ENCODE peak calls at places on chromosomes 11 and 22, in nine cellular contexts. A, Y, M, R, Q, X, I, W and O are unnamed samples.

GRCh38 chr11:124865181-124865901 is at the start of gene ROBO3:
- DNase-seq in X (no peak), Q (peak; percentile 63), A (no peak), Y (no peak), R (no peak), W (no peak), M (no peak), I (no peak), O (no peak)

GRCh38 chr11:86551286-86551685 is 121.1 kb downstream of the ME3 start:
- DNase-seq in X (no peak), W (no peak), I (peak; percentile 94), R (no peak), Q (no peak), A (no peak), Y (peak; percentile 67), M (no peak), O (no peak)

GRCh38 chr22:40002935-40003715 is 8.4 kb downstream of the FAM83F start:
- DNase-seq in X (no peak), I (no peak), M (no peak), R (no peak), Y (no peak), W (no peak), Q (no peak), A (no peak), O (no peak)

GRCh38 chr11:72058416-72059034 is 21.8 kb downstream of the NUMA1 start:
- DNase-seq in Q (no peak), W (no peak), R (no peak), X (no peak), Y (no peak), M (no peak), I (no peak), A (no peak), O (no peak)

GRCh38 chr22:28023036-28023435 is 104.0 kb upstream of the PITPNB start:
- DNase-seq in M (no peak), W (no peak), X (no peak), Q (no peak), R (no peak), A (no peak), I (no peak), Y (no peak), O (no peak)

GRCh38 chr22:38260760-38261477 is 11.9 kb downstream of the TMEM184B start:
- DNase-seq in M (no peak), A (no peak), Y (no peak), I (no peak), W (no peak), X (peak; percentile 38), R (no peak), Q (no peak), O (no peak)

GRCh38 chr22:27930246-27931060 is 11.4 kb upstream of the PITPNB start:
- DNase-seq in Q (no peak), A (no peak), I (no peak), Y (no peak), R (no peak), X (no peak), M (no peak), W (peak; percentile 7), O (no peak)

GRCh38 chr11:1194231-1194976 is 28.5 kb upstream of the MUC5B start:
- DNase-seq in Y (no peak), I (no peak), A (peak; percentile 4), X (no peak), M (no peak), W (no peak), Q (peak; percentile 63), R (no peak), O (no peak)

GRCh38 chr11:110182886-110183285 is 89.7 kb downstream of the ZC3H12C start:
- DNase-seq in Q (no peak), R (no peak), Y (no peak), I (peak; percentile 52), A (no peak), X (no peak), W (no peak), M (no peak), O (no peak)

GRCh38 chr22:50529416-50530279 is at the start of gene TYMP:
- DNase-seq in M (peak; percentile 69), Q (no peak), W (peak; percentile 36), Y (peak; percentile 65), R (no peak), A (peak; percentile 89), X (peak; percentile 73), I (no peak), O (no peak)

GRCh38 chr11:92667446-92668165 is 301.8 kb upstream of the MTNR1B start:
- DNase-seq in Y (peak; percentile 2), A (no peak), X (no peak), I (no peak), W (peak; percentile 16), Q (no peak), M (no peak), R (no peak), O (peak; percentile 36)

GRCh38 chr11:69636512-69636866 is 4.5 kb upstream of the CCND1 start:
- DNase-seq in I (peak; percentile 69), W (peak; percentile 94), Q (peak; percentile 90), Y (peak; percentile 61), R (no peak), A (no peak), M (no peak), X (no peak), O (peak; percentile 79)

GRCh38 chr11:65417702-65418430 is 4.7 kb upstream of the NEAT1 start:
- DNase-seq in R (no peak), W (no peak), M (no peak), A (peak; percentile 66), Y (peak; percentile 57), I (no peak), X (peak; percentile 56), Q (no peak), O (no peak)

GRCh38 chr11:204587-205109 is 2.6 kb downstream of the BET1L start:
- DNase-seq in Q (no peak), Y (no peak), M (no peak), R (no peak), I (peak; percentile 0), A (no peak), X (no peak), W (no peak), O (no peak)

GRCh38 chr22:35349704-35350538 is 31.0 kb upstream of the HMOX1 start:
- DNase-seq in Q (no peak), R (no peak), Y (no peak), M (no peak), I (no peak), W (no peak), X (peak; percentile 84), A (no peak), O (no peak)

GRCh38 chr11:47538741-47539575 is 14.0 kb downstream of the CELF1 start:
- DNase-seq in X (no peak), Q (no peak), Y (no peak), I (no peak), R (no peak), W (no peak), M (no peak), A (no peak), O (no peak)

GRCh38 chr11:60389279-60389910 is 6.9 kb upstream of the MS4A14 start:
- DNase-seq in M (peak; percentile 72), X (peak; percentile 28), R (no peak), I (no peak), Q (no peak), W (no peak), A (peak; percentile 69), Y (peak; percentile 41), O (no peak)

GRCh38 chr22:46090051-46090591 is 60.2 kb upstream of the PPARA start:
- DNase-seq in M (no peak), Q (no peak), W (no peak), I (no peak), X (no peak), A (no peak), Y (peak; percentile 91), R (no peak), O (no peak)

GRCh38 chr11:71433648-71434450 is 14.3 kb downstream of the DHCR7 start:
- DNase-seq in W (no peak), A (no peak), X (no peak), R (no peak), I (no peak), M (no peak), Y (no peak), Q (no peak), O (no peak)

GRCh38 chr11:35714882-35715612 is 52.5 kb downstream of the TRIM44 start:
- DNase-seq in Y (no peak), I (no peak), A (peak; percentile 48), M (no peak), X (no peak), Q (no peak), R (no peak), W (no peak), O (no peak)

GRCh38 chr11:90770007-90770406 is 547.2 kb upstream of the CHORDC1 start:
- DNase-seq in Q (no peak), W (no peak), M (no peak), X (no peak), A (no peak), I (no peak), Y (no peak), R (no peak), O (no peak)

GRCh38 chr11:12318791-12319733 is 58.3 kb upstream of the PARVA start:
- DNase-seq in A (no peak), R (no peak), M (no peak), Q (no peak), W (no peak), X (peak; percentile 2), Y (peak; percentile 22), I (no peak), O (no peak)

GRCh38 chr11:2691991-2692841 is 7.6 kb downstream of the KCNQ1OT1 start:
- DNase-seq in Y (peak; percentile 38), X (peak; percentile 45), I (no peak), R (peak; percentile 30), A (no peak), M (no peak), Q (no peak), W (peak; percentile 71), O (peak; percentile 67)

GRCh38 chr11:1829039-1829820 is 5.6 kb upstream of the SYT8 start:
- DNase-seq in Q (no peak), R (no peak), X (no peak), I (peak; percentile 86), W (no peak), A (no peak), M (no peak), Y (no peak), O (no peak)

GRCh38 chr11:117410861-117411725 is 83.4 kb downstream of the CEP164 start:
- DNase-seq in Q (no peak), Y (no peak), R (no peak), A (no peak), M (no peak), I (no peak), W (peak; percentile 6), X (no peak), O (peak; percentile 40)

GRCh38 chr11:131354251-131354701 is 16.1 kb upstream of the NTM start:
- DNase-seq in M (no peak), R (no peak), W (peak; percentile 50), X (no peak), Y (no peak), Q (no peak), I (no peak), A (no peak), O (no peak)

GRCh38 chr11:31808721-31809542 is 2.2 kb downstream of the PAX6 start:
- DNase-seq in I (no peak), Y (no peak), W (peak; percentile 16), A (no peak), M (no peak), R (no peak), X (no peak), Q (no peak), O (no peak)

GRCh38 chr22:38189104-38189503 is 7.5 kb upstream of the PLA2G6 start:
- DNase-seq in Y (no peak), M (no peak), I (no peak), A (no peak), R (no peak), X (no peak), W (no peak), Q (no peak), O (no peak)

GRCh38 chr11:67640758-67641113 is 1.2 kb upstream of the TBX10 start:
- DNase-seq in W (no peak), M (no peak), Q (no peak), I (no peak), A (peak; percentile 7), Y (no peak), X (no peak), R (no peak), O (no peak)